ENCODE peak calls at places on chromosomes 2 and 18, in eight cellular contexts. One of them, this sample, is unnamed.

GRCh38 chr2:18788590-18788989 is 199.2 kb upstream of the NT5C1B start:
- DNase-seq in HCT116: no peak
- DNase-seq in stomach: no peak
- DNase-seq in A549: no peak
- DNase-seq in adrenal gland: peak
- DNase-seq in breast epithelium: no peak
- DNase-seq in heart left ventricle: peak
- DNase-seq in HepG2: no peak
- DNase-seq in this sample: no peak

GRCh38 chr18:51952844-51953243 is 387.2 kb upstream of the DCC start:
- DNase-seq in HepG2: no peak
- DNase-seq in breast epithelium: no peak
- DNase-seq in heart left ventricle: no peak
- DNase-seq in stomach: no peak
- DNase-seq in A549: no peak
- DNase-seq in HCT116: no peak
- DNase-seq in adrenal gland: no peak
- DNase-seq in this sample: no peak

GRCh38 chr2:221448857-221449390 is 123.2 kb downstream of the EPHA4 start:
- DNase-seq in heart left ventricle: no peak
- DNase-seq in A549: no peak
- DNase-seq in stomach: no peak
- DNase-seq in HCT116: no peak
- DNase-seq in breast epithelium: no peak
- DNase-seq in adrenal gland: no peak
- DNase-seq in HepG2: no peak
- DNase-seq in this sample: no peak

GRCh38 chr2:134692461-134692860 is 26.3 kb downstream of the TMEM163 start:
- DNase-seq in HepG2: no peak
- DNase-seq in adrenal gland: no peak
- DNase-seq in heart left ventricle: no peak
- DNase-seq in A549: peak
- DNase-seq in breast epithelium: no peak
- DNase-seq in stomach: no peak
- DNase-seq in HCT116: no peak
- DNase-seq in this sample: no peak

GRCh38 chr2:236761358-236761757 is 191.7 kb downstream of the ACKR3 start:
- DNase-seq in adrenal gland: no peak
- DNase-seq in HepG2: no peak
- DNase-seq in A549: no peak
- DNase-seq in heart left ventricle: no peak
- DNase-seq in HCT116: no peak
- DNase-seq in stomach: no peak
- DNase-seq in breast epithelium: no peak
- DNase-seq in this sample: no peak

GRCh38 chr2:71455741-71456569 is 2.6 kb downstream of the DYSF start:
- DNase-seq in HCT116: no peak
- DNase-seq in heart left ventricle: peak
- DNase-seq in stomach: no peak
- DNase-seq in A549: no peak
- DNase-seq in breast epithelium: no peak
- DNase-seq in HepG2: peak
- DNase-seq in adrenal gland: no peak
- DNase-seq in this sample: no peak

GRCh38 chr2:98607104-98607503 is 1.2 kb downstream of the COA5 start:
- DNase-seq in A549: no peak
- DNase-seq in HCT116: no peak
- DNase-seq in adrenal gland: no peak
- DNase-seq in breast epithelium: no peak
- DNase-seq in heart left ventricle: no peak
- DNase-seq in stomach: no peak
- DNase-seq in HepG2: no peak
- DNase-seq in this sample: no peak

GRCh38 chr2:99775585-99775984 is 285.8 kb upstream of the REV1 start:
- DNase-seq in A549: no peak
- DNase-seq in adrenal gland: no peak
- DNase-seq in heart left ventricle: no peak
- DNase-seq in breast epithelium: no peak
- DNase-seq in HCT116: no peak
- DNase-seq in HepG2: no peak
- DNase-seq in stomach: no peak
- DNase-seq in this sample: no peak

GRCh38 chr18:70221156-70221910 is 15.8 kb upstream of the RTTN start:
- DNase-seq in adrenal gland: no peak
- DNase-seq in HepG2: no peak
- DNase-seq in stomach: no peak
- DNase-seq in heart left ventricle: no peak
- DNase-seq in A549: no peak
- DNase-seq in HCT116: no peak
- DNase-seq in breast epithelium: no peak
- DNase-seq in this sample: no peak

GRCh38 chr18:55508637-55509036 is 79.4 kb downstream of the TCF4 start:
- DNase-seq in HepG2: no peak
- DNase-seq in stomach: no peak
- DNase-seq in adrenal gland: no peak
- DNase-seq in HCT116: no peak
- DNase-seq in heart left ventricle: no peak
- DNase-seq in A549: no peak
- DNase-seq in breast epithelium: no peak
- DNase-seq in this sample: no peak

GRCh38 chr18:55511277-55511676 is 76.7 kb downstream of the TCF4 start:
- DNase-seq in HCT116: no peak
- DNase-seq in A549: no peak
- DNase-seq in stomach: no peak
- DNase-seq in HepG2: no peak
- DNase-seq in adrenal gland: no peak
- DNase-seq in heart left ventricle: no peak
- DNase-seq in breast epithelium: no peak
- DNase-seq in this sample: no peak

GRCh38 chr18:55513199-55513598 is 74.8 kb downstream of the TCF4 start:
- DNase-seq in breast epithelium: no peak
- DNase-seq in HCT116: no peak
- DNase-seq in heart left ventricle: no peak
- DNase-seq in HepG2: no peak
- DNase-seq in adrenal gland: no peak
- DNase-seq in A549: no peak
- DNase-seq in stomach: no peak
- DNase-seq in this sample: no peak

GRCh38 chr18:55509631-55510372 is 78.2 kb downstream of the TCF4 start:
- DNase-seq in HepG2: no peak
- DNase-seq in HCT116: no peak
- DNase-seq in breast epithelium: no peak
- DNase-seq in heart left ventricle: no peak
- DNase-seq in stomach: no peak
- DNase-seq in adrenal gland: peak
- DNase-seq in A549: no peak
- DNase-seq in this sample: no peak

GRCh38 chr18:55510809-55511208 is 77.2 kb downstream of the TCF4 start:
- DNase-seq in HCT116: no peak
- DNase-seq in adrenal gland: peak
- DNase-seq in breast epithelium: no peak
- DNase-seq in HepG2: no peak
- DNase-seq in A549: no peak
- DNase-seq in heart left ventricle: peak
- DNase-seq in stomach: no peak
- DNase-seq in this sample: no peak
- TF ChIP-seq POLR2A in HCT116: no peak
- TF ChIP-seq POLR2A in adrenal gland: no peak
- TF ChIP-seq POLR2A in breast epithelium: no peak
- TF ChIP-seq POLR2A in HepG2: no peak
- TF ChIP-seq POLR2A in A549: no peak
- TF ChIP-seq POLR2A in heart left ventricle: no peak
- TF ChIP-seq POLR2A in stomach: no peak
- TF ChIP-seq POLR2A in this sample: no peak

DNA sequence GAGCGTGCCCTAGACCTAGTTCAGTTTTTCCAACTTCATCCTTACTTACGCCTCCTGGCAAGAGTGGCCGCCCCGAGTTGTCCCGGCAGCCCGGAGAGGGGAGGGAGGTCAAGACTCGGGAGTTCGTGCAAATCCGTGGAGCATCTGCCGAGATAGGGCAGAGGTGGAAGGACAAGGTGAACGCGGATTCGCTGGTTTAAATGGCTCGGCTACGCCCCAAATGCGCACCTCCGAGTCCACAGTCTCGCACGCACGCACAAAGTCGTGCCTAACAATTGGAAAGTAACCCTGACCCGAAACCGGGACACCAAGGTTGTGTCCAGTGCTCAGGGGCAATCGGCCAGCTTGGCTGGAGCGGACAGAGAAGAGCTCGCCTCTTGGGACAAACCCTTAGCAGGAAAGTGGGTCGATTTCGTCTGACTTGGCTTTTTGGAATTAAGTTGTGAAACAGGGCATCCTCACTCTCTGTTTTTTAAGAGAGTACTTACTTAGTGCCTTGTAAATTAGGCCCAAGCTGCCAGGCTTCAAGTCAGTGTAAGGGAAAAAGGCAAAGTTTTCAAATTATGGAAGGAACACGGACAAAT is 726 bp upstream of the SS18 start:
- DNase-seq in adrenal gland: peak
- DNase-seq in A549: peak
- DNase-seq in breast epithelium: no peak
- DNase-seq in HepG2: peak
- DNase-seq in stomach: peak
- DNase-seq in heart left ventricle: peak
- DNase-seq in HCT116: peak
- DNase-seq in this sample: peak
- TF ChIP-seq POLR2A in adrenal gland: no peak
- TF ChIP-seq POLR2A in A549: no peak
- TF ChIP-seq POLR2A in breast epithelium: no peak
- TF ChIP-seq POLR2A in HepG2: no peak
- TF ChIP-seq POLR2A in stomach: no peak
- TF ChIP-seq POLR2A in heart left ventricle: no peak
- TF ChIP-seq POLR2A in HCT116: peak
- TF ChIP-seq POLR2A in this sample: peak

DNA sequence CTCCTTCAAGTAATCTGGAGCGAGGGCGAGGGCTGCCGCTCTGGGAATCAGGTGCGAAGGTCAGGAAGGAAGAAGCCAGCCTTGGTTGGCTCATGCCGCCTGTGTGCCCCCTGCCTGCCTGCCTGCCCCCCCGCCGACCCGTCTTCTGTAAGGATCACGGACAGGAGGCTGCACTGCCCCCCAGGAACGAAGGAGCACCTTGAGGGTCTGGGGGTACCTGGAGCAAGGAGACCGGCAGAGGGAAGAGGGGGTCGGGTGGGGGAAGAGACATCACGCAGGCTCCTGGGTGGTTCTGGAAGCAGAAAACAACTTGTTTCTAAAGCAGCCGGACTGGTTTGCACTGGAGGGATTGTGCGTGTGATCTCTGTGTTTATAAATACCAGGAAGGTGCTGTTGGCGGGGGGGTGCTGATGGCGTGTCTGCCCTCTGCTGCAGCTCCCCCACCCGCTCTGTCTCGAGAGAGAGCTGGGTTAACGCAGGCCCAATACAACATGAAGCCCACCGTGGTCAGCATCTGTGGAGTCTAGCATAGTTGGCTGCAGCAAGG is 1.7 kb downstream of the FOSL2 start:
- DNase-seq in A549: peak
- DNase-seq in breast epithelium: peak
- DNase-seq in HCT116: no peak
- DNase-seq in HepG2: no peak
- DNase-seq in stomach: peak
- DNase-seq in heart left ventricle: peak
- DNase-seq in adrenal gland: peak
- DNase-seq in this sample: no peak
- TF ChIP-seq POLR2A in A549: no peak
- TF ChIP-seq POLR2A in breast epithelium: peak
- TF ChIP-seq POLR2A in HCT116: no peak
- TF ChIP-seq POLR2A in HepG2: no peak
- TF ChIP-seq POLR2A in stomach: peak
- TF ChIP-seq POLR2A in heart left ventricle: no peak
- TF ChIP-seq POLR2A in adrenal gland: peak
- TF ChIP-seq POLR2A in this sample: no peak

GRCh38 chr2:73175663-73176204 is 26.6 kb upstream of the NOTO start:
- DNase-seq in breast epithelium: peak
- DNase-seq in HepG2: peak
- DNase-seq in adrenal gland: peak
- DNase-seq in HCT116: no peak
- DNase-seq in A549: no peak
- DNase-seq in heart left ventricle: peak
- DNase-seq in stomach: peak
- DNase-seq in this sample: peak
- TF ChIP-seq POLR2A in breast epithelium: no peak
- TF ChIP-seq POLR2A in HepG2: no peak
- TF ChIP-seq POLR2A in adrenal gland: no peak
- TF ChIP-seq POLR2A in HCT116: no peak
- TF ChIP-seq POLR2A in A549: no peak
- TF ChIP-seq POLR2A in heart left ventricle: no peak
- TF ChIP-seq POLR2A in stomach: no peak
- TF ChIP-seq POLR2A in this sample: no peak

GRCh38 chr2:88955607-88956006 is 264.1 kb downstream of the RPIA start:
- DNase-seq in stomach: no peak
- DNase-seq in A549: no peak
- DNase-seq in HepG2: no peak
- DNase-seq in adrenal gland: no peak
- DNase-seq in HCT116: no peak
- DNase-seq in breast epithelium: no peak
- DNase-seq in heart left ventricle: no peak
- DNase-seq in this sample: no peak

DNA sequence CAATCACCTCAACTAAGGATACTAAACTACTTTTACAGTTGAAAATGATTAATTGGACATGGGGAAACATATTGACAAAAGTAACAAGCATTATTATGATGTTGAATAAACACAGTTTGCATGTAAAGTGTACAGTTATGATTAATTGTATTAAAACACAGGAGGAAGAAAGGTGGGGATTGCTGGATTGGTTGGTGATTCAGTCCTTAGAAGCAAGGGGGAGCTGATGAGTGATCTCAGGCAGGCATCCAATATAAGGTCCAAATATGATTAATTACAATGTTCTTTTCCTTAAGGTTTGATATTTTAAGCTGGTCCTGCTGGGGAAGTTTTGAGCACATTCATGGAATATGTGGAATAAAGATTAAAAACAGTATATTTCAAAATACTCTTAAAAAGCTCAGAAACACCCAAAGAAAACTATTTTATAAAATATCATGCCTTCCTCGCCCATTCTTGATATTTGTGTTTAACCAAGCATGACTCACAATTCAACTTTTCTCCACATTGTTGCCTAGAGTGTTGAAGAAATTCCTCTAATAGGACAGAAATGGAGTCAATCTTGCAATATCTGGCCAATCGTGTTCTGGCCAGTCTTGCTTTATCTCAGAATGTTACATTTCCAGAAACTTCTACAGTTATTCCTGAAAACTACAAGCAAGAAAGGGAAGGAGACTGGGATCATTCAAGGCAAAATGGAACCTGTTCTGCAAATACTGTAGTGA is 268.2 kb downstream of the RPIA start:
- DNase-seq in A549: peak
- DNase-seq in HCT116: no peak
- DNase-seq in heart left ventricle: no peak
- DNase-seq in breast epithelium: no peak
- DNase-seq in HepG2: no peak
- DNase-seq in stomach: no peak
- DNase-seq in adrenal gland: no peak
- DNase-seq in this sample: no peak
- TF ChIP-seq POLR2A in A549: no peak
- TF ChIP-seq POLR2A in HCT116: no peak
- TF ChIP-seq POLR2A in heart left ventricle: no peak
- TF ChIP-seq POLR2A in breast epithelium: no peak
- TF ChIP-seq POLR2A in HepG2: no peak
- TF ChIP-seq POLR2A in stomach: no peak
- TF ChIP-seq POLR2A in adrenal gland: no peak
- TF ChIP-seq POLR2A in this sample: no peak

GRCh38 chr18:76495435-76496199 is 575 bp upstream of the ZNF516 start:
- DNase-seq in stomach: no peak
- DNase-seq in adrenal gland: peak
- DNase-seq in breast epithelium: no peak
- DNase-seq in HepG2: peak
- DNase-seq in HCT116: no peak
- DNase-seq in A549: peak
- DNase-seq in heart left ventricle: no peak
- DNase-seq in this sample: peak
- TF ChIP-seq POLR2A in stomach: no peak
- TF ChIP-seq POLR2A in adrenal gland: peak
- TF ChIP-seq POLR2A in breast epithelium: no peak
- TF ChIP-seq POLR2A in HepG2: peak
- TF ChIP-seq POLR2A in HCT116: no peak
- TF ChIP-seq POLR2A in A549: no peak
- TF ChIP-seq POLR2A in heart left ventricle: no peak
- TF ChIP-seq POLR2A in this sample: peak